ENCODE peak calls at places on chromosomes 5 and 9, in four cellular contexts. E is prostate gland, A is pancreas, I is omental fat pad. V is an unnamed sample.

GRCh38 chr5:122053181-122054109 is 24.6 kb downstream of the LOX start:
- DNase-seq in I (no peak), E (no peak), A (peak), V (no peak)

GRCh38 chr9:81634915-81635516 is 54.3 kb downstream of the TLE1 start:
- DNase-seq in I (no peak), E (no peak), A (no peak), V (peak)

GRCh38 chr5:173746050-173746449 is 129.6 kb upstream of the BOD1 start:
- DNase-seq in E (no peak), A (no peak), I (no peak), V (no peak)

GRCh38 chr5:81852277-81853004 is 101.5 kb upstream of the SSBP2 start:
- DNase-seq in A (peak), E (no peak), I (no peak), V (no peak)

GRCh38 chr5:1914471-1914870 is 31.7 kb upstream of the IRX4 start:
- DNase-seq in E (no peak), I (no peak), A (no peak), V (no peak)

GRCh38 chr5:157328277-157328912 is 62.5 kb downstream of the CYFIP2 start:
- DNase-seq in A (no peak), I (no peak), E (peak), V (peak)

GRCh38 chr5:165630211-165630866 is 2124.9 kb downstream of the MAT2B start:
- DNase-seq in A (no peak), I (no peak), E (peak), V (peak)

GRCh38 chr5:81147011-81147594 is 86.0 kb upstream of the CKMT2 start:
- DNase-seq in A (no peak), I (no peak), E (no peak), V (no peak)

GRCh38 chr5:178086266-178086665 is 27.1 kb upstream of the N4BP3 start:
- DNase-seq in A (no peak), E (no peak), I (no peak), V (no peak)

GRCh38 chr9:94014845-94015244 is 59.7 kb upstream of the BARX1 start:
- DNase-seq in E (no peak), I (no peak), A (no peak), V (no peak)

GRCh38 chr9:130972957-130973685 is 34.1 kb upstream of the FIBCD1 start:
- DNase-seq in E (no peak), I (no peak), A (no peak), V (no peak)

GRCh38 chr5:134825212-134825611 is 20.6 kb upstream of the C5orf24 start:
- DNase-seq in A (no peak), I (no peak), E (no peak), V (no peak)

GRCh38 chr5:69007086-69007672 is 86.6 kb upstream of the SLC30A5 start:
- DNase-seq in A (no peak), I (no peak), E (no peak), V (no peak)

GRCh38 chr5:26649000-26649399 is 389.4 kb downstream of the CDH9 start:
- DNase-seq in I (no peak), A (no peak), E (peak), V (no peak)

GRCh38 chr5:81838307-81838906 is 87.5 kb upstream of the SSBP2 start:
- DNase-seq in A (no peak), E (no peak), I (no peak), V (peak)

GRCh38 chr9:111633389-111633736 is 2.2 kb downstream of the DNAJC25 start:
- DNase-seq in E (no peak), I (no peak), A (no peak), V (no peak)

GRCh38 chr5:173010021-173010420 is 26.4 kb downstream of the ATP6V0E1 start:
- DNase-seq in I (no peak), E (no peak), A (no peak), V (no peak)

GRCh38 chr5:115366223-115366622 is 69.8 kb upstream of the CCDC112 start:
- DNase-seq in E (no peak), I (no peak), A (no peak), V (peak)

GRCh38 chr5:133396187-133396621 is 216.1 kb downstream of the FSTL4 start:
- DNase-seq in I (no peak), A (no peak), E (no peak), V (no peak)

GRCh38 chr5:103849934-103850333 is 287.3 kb upstream of the NUDT12 start:
- DNase-seq in E (no peak), A (no peak), I (no peak), V (peak)

GRCh38 chr5:59134770-59135169 is 551.9 kb downstream of the RAB3C start:
- DNase-seq in E (no peak), A (no peak), I (no peak), V (no peak)

GRCh38 chr5:142743677-142744441 is 26.3 kb upstream of the ARHGAP26 start:
- DNase-seq in I (no peak), A (no peak), E (no peak), V (no peak)

GRCh38 chr9:120436937-120437592 is 142.9 kb downstream of the CDK5RAP2 start:
- DNase-seq in I (no peak), A (no peak), E (no peak), V (no peak)

DNA sequence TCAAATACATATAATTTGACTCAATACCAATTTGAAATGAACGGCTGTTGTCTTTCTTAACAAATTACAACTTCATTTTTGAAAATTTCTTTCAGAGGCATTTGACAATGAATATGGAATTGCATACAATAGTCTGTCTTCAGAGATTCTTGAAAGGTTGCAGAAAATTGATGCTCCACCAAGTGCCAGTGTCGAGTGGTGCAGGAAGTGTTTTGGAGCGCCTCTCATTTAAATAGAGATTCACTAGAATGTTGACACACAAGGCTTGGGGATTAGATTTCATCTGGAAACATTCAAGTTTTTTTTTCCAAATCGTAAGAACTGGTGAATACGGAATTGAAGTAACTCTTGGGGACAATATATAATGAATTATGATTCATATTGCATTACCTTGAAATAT is 8.1 kb downstream of the RPS6 start:
- DNase-seq in I (no peak), E (no peak), A (no peak), V (no peak)
- TF ChIP-seq CTCF in I (no peak), E (no peak), A (no peak), V (no peak)

GRCh38 chr9:114263853-114264510 is 58.9 kb upstream of the ORM1 start:
- DNase-seq in E (no peak), I (no peak), A (peak), V (no peak)
- TF ChIP-seq CTCF in E (no peak), I (no peak), A (no peak), V (peak)

GRCh38 chr5:38823503-38823902 is 22.3 kb upstream of the OSMR start:
- DNase-seq in A (no peak), I (no peak), E (no peak), V (no peak)
- TF ChIP-seq CTCF in A (no peak), I (no peak), E (no peak), V (no peak)

GRCh38 chr5:137155621-137156020 is 343.5 kb downstream of the SPOCK1 start:
- DNase-seq in A (no peak), I (no peak), E (no peak), V (no peak)

GRCh38 chr5:137164536-137164935 is 334.6 kb downstream of the SPOCK1 start:
- DNase-seq in E (no peak), I (no peak), A (no peak), V (no peak)

GRCh38 chr5:137156175-137156574 is 343.0 kb downstream of the SPOCK1 start:
- DNase-seq in E (no peak), A (no peak), I (no peak), V (no peak)

DNA sequence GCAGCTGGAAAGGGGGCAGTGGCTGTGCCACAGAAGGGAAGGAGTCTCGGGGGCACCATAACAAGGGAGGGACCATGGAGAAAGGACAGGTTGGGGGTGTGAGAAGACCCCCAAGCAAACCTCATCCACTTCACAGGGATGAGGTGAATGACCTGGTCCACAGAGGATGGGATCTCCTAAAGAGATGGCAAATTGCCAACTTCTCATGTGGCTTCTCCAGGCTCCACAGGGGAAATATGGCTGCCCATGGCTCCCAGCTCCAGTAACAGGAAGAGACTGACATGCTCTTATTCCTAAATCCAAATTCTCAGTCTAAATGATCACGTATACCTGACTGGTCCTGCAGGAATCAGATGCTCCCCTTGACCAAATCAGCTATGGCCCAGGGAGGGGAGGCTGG is 340.4 kb downstream of the SPOCK1 start:
- DNase-seq in I (no peak), A (no peak), E (no peak), V (no peak)
- TF ChIP-seq CTCF in I (no peak), A (no peak), E (no peak), V (no peak)

GRCh38 chr9:1619915-1620705 is 395.0 kb upstream of the SMARCA2 start:
- DNase-seq in I (no peak), A (no peak), E (no peak), V (no peak)
- TF ChIP-seq CTCF in I (no peak), A (no peak), E (no peak), V (peak)

DNA sequence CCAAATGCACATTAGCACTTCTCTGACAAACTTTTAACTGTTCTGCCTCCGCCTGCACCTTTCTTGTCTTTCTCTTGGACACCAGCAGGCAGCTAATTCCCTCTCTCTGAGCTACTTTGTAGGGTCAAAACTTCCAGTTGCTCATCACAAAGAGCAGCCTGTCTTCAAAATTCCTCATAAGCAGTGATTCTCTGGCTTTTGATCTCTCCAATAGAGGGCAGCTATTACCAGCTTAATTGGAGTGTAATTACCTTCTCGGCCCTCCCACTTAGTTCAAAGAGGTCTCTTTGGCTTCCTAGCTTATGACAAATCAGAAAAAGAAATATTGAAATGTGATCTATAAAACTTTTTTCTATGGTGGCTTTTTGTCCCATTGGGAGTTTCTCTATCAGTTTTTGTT is 43.6 kb upstream of the RAD23B start:
- DNase-seq in I (no peak), A (no peak), E (no peak), V (peak)
- TF ChIP-seq CTCF in I (no peak), A (no peak), E (no peak), V (peak)

GRCh38 chr9:37034320-37034937 is 361 bp upstream of the PAX5 start:
- DNase-seq in I (no peak), A (peak), E (peak), V (no peak)

GRCh38 chr9:37035472-37036236 is 1.6 kb upstream of the PAX5 start:
- DNase-seq in A (no peak), E (no peak), I (no peak), V (no peak)

GRCh38 chr9:37033753-37034319 is at the start of gene PAX5:
- DNase-seq in E (no peak), A (no peak), I (no peak), V (no peak)

GRCh38 chr9:37036237-37037136 is 2.4 kb upstream of the PAX5 start:
- DNase-seq in E (peak), A (peak), I (no peak), V (no peak)

GRCh38 chr9:37034938-37035471 is 937 bp upstream of the PAX5 start:
- DNase-seq in I (no peak), E (no peak), A (no peak), V (no peak)
- TF ChIP-seq CTCF in I (no peak), E (no peak), A (no peak), V (no peak)